ENCODE peak calls at places on chromosomes 6 and 20, in seven cellular contexts. One of them, this sample, is unnamed.

GRCh38 chr6:123619156-123619555 is 17.6 kb downstream of the TRDN start:
- DNase-seq in NAMALWA: no peak
- DNase-seq in lung: no peak
- DNase-seq in HepG2: peak; percentile 4
- DNase-seq in NCI-H1092 treated with DMSO at 0.1 percent for 48 hours: no peak
- DNase-seq in Kasumi-1: no peak
- DNase-seq in hepatocyte: no peak
- DNase-seq in this sample: no peak

GRCh38 chr20:650281-650680 is 2.7 kb downstream of the SRXN1 start:
- DNase-seq in hepatocyte: no peak
- DNase-seq in lung: no peak
- DNase-seq in NCI-H1092 treated with DMSO at 0.1 percent for 48 hours: no peak
- DNase-seq in NAMALWA: no peak
- DNase-seq in HepG2: no peak
- DNase-seq in Kasumi-1: no peak
- DNase-seq in this sample: no peak

GRCh38 chr6:20468179-20468578 is 66.1 kb upstream of the CDKAL1 start:
- DNase-seq in lung: no peak
- DNase-seq in NAMALWA: no peak
- DNase-seq in Kasumi-1: no peak
- DNase-seq in NCI-H1092 treated with DMSO at 0.1 percent for 48 hours: no peak
- DNase-seq in hepatocyte: no peak
- DNase-seq in HepG2: no peak
- DNase-seq in this sample: no peak

GRCh38 chr20:3777726-3778629 is 3.3 kb downstream of the SPEF1 start:
- DNase-seq in lung: peak; percentile 67
- DNase-seq in Kasumi-1: peak; percentile 58
- DNase-seq in HepG2: no peak
- DNase-seq in hepatocyte: peak; percentile 69
- DNase-seq in NCI-H1092 treated with DMSO at 0.1 percent for 48 hours: no peak
- DNase-seq in NAMALWA: no peak
- DNase-seq in this sample: no peak

GRCh38 chr6:93317587-93317986 is 101.8 kb downstream of the EPHA7 start:
- DNase-seq in NAMALWA: no peak
- DNase-seq in Kasumi-1: no peak
- DNase-seq in NCI-H1092 treated with DMSO at 0.1 percent for 48 hours: no peak
- DNase-seq in HepG2: no peak
- DNase-seq in lung: no peak
- DNase-seq in hepatocyte: no peak
- DNase-seq in this sample: no peak

GRCh38 chr6:128519132-128519930 is 1.1 kb downstream of the PTPRK start:
- DNase-seq in hepatocyte: peak; percentile 81
- DNase-seq in Kasumi-1: peak; percentile 21
- DNase-seq in lung: peak; percentile 55
- DNase-seq in HepG2: peak; percentile 87
- DNase-seq in NCI-H1092 treated with DMSO at 0.1 percent for 48 hours: peak; percentile 30
- DNase-seq in NAMALWA: no peak
- DNase-seq in this sample: no peak

GRCh38 chr6:22956029-22956715 is 386.8 kb downstream of the HDGFL1 start:
- DNase-seq in NAMALWA: no peak
- DNase-seq in hepatocyte: peak; percentile 24
- DNase-seq in HepG2: no peak
- DNase-seq in Kasumi-1: no peak
- DNase-seq in NCI-H1092 treated with DMSO at 0.1 percent for 48 hours: peak; percentile 58
- DNase-seq in lung: no peak
- DNase-seq in this sample: peak; percentile 65

GRCh38 chr6:79803917-79804316 is 143.4 kb downstream of the ELOVL4 start:
- DNase-seq in hepatocyte: no peak
- DNase-seq in HepG2: no peak
- DNase-seq in lung: no peak
- DNase-seq in NCI-H1092 treated with DMSO at 0.1 percent for 48 hours: no peak
- DNase-seq in NAMALWA: no peak
- DNase-seq in Kasumi-1: no peak
- DNase-seq in this sample: no peak

GRCh38 chr6:153449279-153449678 is 318.2 kb upstream of the RGS17 start:
- DNase-seq in NAMALWA: no peak
- DNase-seq in NCI-H1092 treated with DMSO at 0.1 percent for 48 hours: no peak
- DNase-seq in Kasumi-1: no peak
- DNase-seq in hepatocyte: no peak
- DNase-seq in lung: no peak
- DNase-seq in HepG2: no peak
- DNase-seq in this sample: no peak

GRCh38 chr6:2270049-2270448 is 24.6 kb upstream of the GMDS start:
- DNase-seq in NCI-H1092 treated with DMSO at 0.1 percent for 48 hours: no peak
- DNase-seq in hepatocyte: no peak
- DNase-seq in lung: no peak
- DNase-seq in NAMALWA: no peak
- DNase-seq in Kasumi-1: no peak
- DNase-seq in HepG2: no peak
- DNase-seq in this sample: no peak

GRCh38 chr6:139778688-139779087 is 404.2 kb upstream of the CITED2 start:
- DNase-seq in NAMALWA: no peak
- DNase-seq in lung: no peak
- DNase-seq in hepatocyte: no peak
- DNase-seq in HepG2: no peak
- DNase-seq in NCI-H1092 treated with DMSO at 0.1 percent for 48 hours: peak; percentile 31
- DNase-seq in Kasumi-1: no peak
- DNase-seq in this sample: no peak

GRCh38 chr6:160122744-160123143 is 1.1 kb downstream of the SLC22A1 start:
- DNase-seq in HepG2: no peak
- DNase-seq in hepatocyte: no peak
- DNase-seq in Kasumi-1: no peak
- DNase-seq in NCI-H1092 treated with DMSO at 0.1 percent for 48 hours: no peak
- DNase-seq in lung: no peak
- DNase-seq in NAMALWA: no peak
- DNase-seq in this sample: no peak

GRCh38 chr20:38645318-38645717 is 43.7 kb downstream of the ARHGAP40 start:
- DNase-seq in NAMALWA: no peak
- DNase-seq in hepatocyte: no peak
- DNase-seq in lung: no peak
- DNase-seq in HepG2: no peak
- DNase-seq in NCI-H1092 treated with DMSO at 0.1 percent for 48 hours: no peak
- DNase-seq in Kasumi-1: no peak
- DNase-seq in this sample: no peak

GRCh38 chr20:4375881-4376280 is 345.8 kb upstream of the PRND start:
- DNase-seq in NCI-H1092 treated with DMSO at 0.1 percent for 48 hours: no peak
- DNase-seq in lung: no peak
- DNase-seq in HepG2: no peak
- DNase-seq in Kasumi-1: peak; percentile 60
- DNase-seq in hepatocyte: peak; percentile 28
- DNase-seq in NAMALWA: no peak
- DNase-seq in this sample: peak; percentile 62

GRCh38 chr6:101086473-101086872 is 205.3 kb upstream of the ASCC3 start:
- DNase-seq in lung: no peak
- DNase-seq in NCI-H1092 treated with DMSO at 0.1 percent for 48 hours: no peak
- DNase-seq in HepG2: no peak
- DNase-seq in NAMALWA: no peak
- DNase-seq in Kasumi-1: no peak
- DNase-seq in hepatocyte: no peak
- DNase-seq in this sample: no peak

GRCh38 chr6:36834576-36835293 is 4.5 kb downstream of the CPNE5 start:
- DNase-seq in NCI-H1092 treated with DMSO at 0.1 percent for 48 hours: no peak
- DNase-seq in lung: no peak
- DNase-seq in Kasumi-1: no peak
- DNase-seq in NAMALWA: no peak
- DNase-seq in HepG2: no peak
- DNase-seq in hepatocyte: no peak
- DNase-seq in this sample: no peak

GRCh38 chr6:36246511-36247268 is 23.2 kb upstream of the PNPLA1 start:
- DNase-seq in NAMALWA: no peak
- DNase-seq in lung: no peak
- DNase-seq in HepG2: no peak
- DNase-seq in NCI-H1092 treated with DMSO at 0.1 percent for 48 hours: no peak
- DNase-seq in Kasumi-1: peak; percentile 76
- DNase-seq in hepatocyte: no peak
- DNase-seq in this sample: no peak

GRCh38 chr6:31576897-31577341 is 1.6 kb downstream of the TNF start:
- DNase-seq in lung: no peak
- DNase-seq in HepG2: no peak
- DNase-seq in Kasumi-1: no peak
- DNase-seq in NCI-H1092 treated with DMSO at 0.1 percent for 48 hours: no peak
- DNase-seq in NAMALWA: no peak
- DNase-seq in hepatocyte: no peak
- DNase-seq in this sample: no peak

GRCh38 chr20:33733654-33734576 is 2.1 kb downstream of the ZNF341 start:
- DNase-seq in NCI-H1092 treated with DMSO at 0.1 percent for 48 hours: no peak
- DNase-seq in hepatocyte: peak; percentile 73
- DNase-seq in Kasumi-1: peak; percentile 14
- DNase-seq in NAMALWA: peak; percentile 61
- DNase-seq in HepG2: peak; percentile 94
- DNase-seq in lung: peak; percentile 50
- DNase-seq in this sample: peak; percentile 12

This sample was measured in putamen.